ENCODE peak calls at places on chromosomes 12 and 14, in eight cellular contexts. One of them, this sample, is unnamed.

GRCh38 chr14:93430889-93431670 is at the start of gene UNC79:
- DNase-seq in HepG2: no peak
- DNase-seq in CD8-positive, alpha-beta T cell: no peak
- DNase-seq in tibial artery: no peak
- DNase-seq in kidney epithelial cell: no peak
- DNase-seq in heart right ventricle: peak; percentile 9
- DNase-seq in ascending aorta: no peak
- DNase-seq in left ventricle myocardium inferior: no peak
- DNase-seq in this sample: no peak

GRCh38 chr12:10867381-10867780 is 16.7 kb downstream of the PRH1 start:
- DNase-seq in HepG2: peak; percentile 23
- DNase-seq in CD8-positive, alpha-beta T cell: no peak
- DNase-seq in tibial artery: no peak
- DNase-seq in kidney epithelial cell: peak; percentile 4
- DNase-seq in heart right ventricle: no peak
- DNase-seq in ascending aorta: no peak
- DNase-seq in left ventricle myocardium inferior: no peak
- DNase-seq in this sample: peak; percentile 71

GRCh38 chr14:104770851-104771272 is 17.9 kb downstream of the SIVA1 start:
- DNase-seq in HepG2: no peak
- DNase-seq in CD8-positive, alpha-beta T cell: no peak
- DNase-seq in tibial artery: no peak
- DNase-seq in kidney epithelial cell: no peak
- DNase-seq in heart right ventricle: no peak
- DNase-seq in ascending aorta: no peak
- DNase-seq in left ventricle myocardium inferior: no peak
- DNase-seq in this sample: no peak

GRCh38 chr12:18158774-18159557 is 69.0 kb upstream of the RERGL start:
- DNase-seq in HepG2: peak; percentile 35
- DNase-seq in CD8-positive, alpha-beta T cell: no peak
- DNase-seq in tibial artery: no peak
- DNase-seq in kidney epithelial cell: no peak
- DNase-seq in heart right ventricle: no peak
- DNase-seq in ascending aorta: no peak
- DNase-seq in left ventricle myocardium inferior: no peak
- DNase-seq in this sample: no peak

GRCh38 chr14:24430682-24431568 is 1.2 kb downstream of the KHNYN start:
- DNase-seq in HepG2: no peak
- DNase-seq in CD8-positive, alpha-beta T cell: no peak
- DNase-seq in tibial artery: peak; percentile 80
- DNase-seq in kidney epithelial cell: no peak
- DNase-seq in heart right ventricle: no peak
- DNase-seq in ascending aorta: peak; percentile 66
- DNase-seq in left ventricle myocardium inferior: no peak
- DNase-seq in this sample: no peak

GRCh38 chr12:92740421-92740820 is 37.6 kb downstream of the PLEKHG7 start:
- DNase-seq in HepG2: no peak
- DNase-seq in CD8-positive, alpha-beta T cell: no peak
- DNase-seq in tibial artery: no peak
- DNase-seq in kidney epithelial cell: no peak
- DNase-seq in heart right ventricle: no peak
- DNase-seq in ascending aorta: no peak
- DNase-seq in left ventricle myocardium inferior: no peak
- DNase-seq in this sample: no peak

GRCh38 chr12:72017054-72017651 is 78.5 kb downstream of the TPH2 start:
- DNase-seq in HepG2: peak; percentile 62
- DNase-seq in CD8-positive, alpha-beta T cell: peak; percentile 62
- DNase-seq in tibial artery: peak; percentile 72
- DNase-seq in kidney epithelial cell: peak; percentile 31
- DNase-seq in heart right ventricle: peak; percentile 41
- DNase-seq in ascending aorta: peak; percentile 71
- DNase-seq in left ventricle myocardium inferior: peak; percentile 23
- DNase-seq in this sample: peak; percentile 29

GRCh38 chr12:56521590-56522371 is at the start of gene RBMS2:
- DNase-seq in HepG2: peak; percentile 59
- DNase-seq in CD8-positive, alpha-beta T cell: peak; percentile 53
- DNase-seq in tibial artery: peak; percentile 95
- DNase-seq in kidney epithelial cell: peak; percentile 77
- DNase-seq in heart right ventricle: peak; percentile 91
- DNase-seq in ascending aorta: peak; percentile 93
- DNase-seq in left ventricle myocardium inferior: peak; percentile 82
- DNase-seq in this sample: peak; percentile 86

GRCh38 chr12:1726753-1727152 is 35.9 kb downstream of the ADIPOR2 start:
- DNase-seq in HepG2: no peak
- DNase-seq in CD8-positive, alpha-beta T cell: no peak
- DNase-seq in tibial artery: no peak
- DNase-seq in kidney epithelial cell: no peak
- DNase-seq in heart right ventricle: no peak
- DNase-seq in ascending aorta: no peak
- DNase-seq in left ventricle myocardium inferior: no peak
- DNase-seq in this sample: no peak

GRCh38 chr12:954736-955135 is 5.2 kb upstream of the RAD52 start:
- DNase-seq in HepG2: no peak
- DNase-seq in CD8-positive, alpha-beta T cell: no peak
- DNase-seq in tibial artery: no peak
- DNase-seq in kidney epithelial cell: no peak
- DNase-seq in heart right ventricle: no peak
- DNase-seq in ascending aorta: no peak
- DNase-seq in left ventricle myocardium inferior: no peak
- DNase-seq in this sample: no peak

GRCh38 chr12:12088761-12089160 is 18.0 kb downstream of the BCL2L14 start:
- DNase-seq in HepG2: no peak
- DNase-seq in CD8-positive, alpha-beta T cell: no peak
- DNase-seq in tibial artery: no peak
- DNase-seq in kidney epithelial cell: no peak
- DNase-seq in heart right ventricle: no peak
- DNase-seq in ascending aorta: no peak
- DNase-seq in left ventricle myocardium inferior: no peak
- DNase-seq in this sample: no peak

GRCh38 chr14:52351561-52352491 is 37.7 kb downstream of the PTGER2 start:
- DNase-seq in HepG2: no peak
- DNase-seq in CD8-positive, alpha-beta T cell: no peak
- DNase-seq in tibial artery: no peak
- DNase-seq in kidney epithelial cell: no peak
- DNase-seq in heart right ventricle: no peak
- DNase-seq in ascending aorta: no peak
- DNase-seq in left ventricle myocardium inferior: no peak
- DNase-seq in this sample: peak; percentile 94

GRCh38 chr12:89752331-89752730 is 43.7 kb upstream of the ATP2B1 start:
- DNase-seq in HepG2: no peak
- DNase-seq in CD8-positive, alpha-beta T cell: no peak
- DNase-seq in tibial artery: no peak
- DNase-seq in kidney epithelial cell: no peak
- DNase-seq in heart right ventricle: no peak
- DNase-seq in ascending aorta: no peak
- DNase-seq in left ventricle myocardium inferior: no peak
- DNase-seq in this sample: no peak

GRCh38 chr12:103771466-103771865 is 69.6 kb downstream of the NT5DC3 start:
- DNase-seq in HepG2: peak; percentile 42
- DNase-seq in CD8-positive, alpha-beta T cell: no peak
- DNase-seq in tibial artery: no peak
- DNase-seq in kidney epithelial cell: no peak
- DNase-seq in heart right ventricle: peak; percentile 18
- DNase-seq in ascending aorta: no peak
- DNase-seq in left ventricle myocardium inferior: no peak
- DNase-seq in this sample: no peak

GRCh38 chr12:57621497-57622292 is 10.5 kb downstream of the ARHGEF25 start:
- DNase-seq in HepG2: no peak
- DNase-seq in CD8-positive, alpha-beta T cell: peak; percentile 80
- DNase-seq in tibial artery: peak; percentile 74
- DNase-seq in kidney epithelial cell: no peak
- DNase-seq in heart right ventricle: peak; percentile 61
- DNase-seq in ascending aorta: peak; percentile 77
- DNase-seq in left ventricle myocardium inferior: peak; percentile 64
- DNase-seq in this sample: no peak

GRCh38 chr12:128583453-128583852 is 240.3 kb downstream of the SLC15A4 start:
- DNase-seq in HepG2: no peak
- DNase-seq in CD8-positive, alpha-beta T cell: no peak
- DNase-seq in tibial artery: no peak
- DNase-seq in kidney epithelial cell: no peak
- DNase-seq in heart right ventricle: no peak
- DNase-seq in ascending aorta: no peak
- DNase-seq in left ventricle myocardium inferior: no peak
- DNase-seq in this sample: no peak
- TF ChIP-seq CTCF in HepG2: no peak
- TF ChIP-seq CTCF in CD8-positive, alpha-beta T cell: no peak
- TF ChIP-seq CTCF in tibial artery: no peak
- TF ChIP-seq CTCF in kidney epithelial cell: no peak
- TF ChIP-seq CTCF in heart right ventricle: no peak
- TF ChIP-seq CTCF in ascending aorta: no peak
- TF ChIP-seq CTCF in left ventricle myocardium inferior: no peak
- TF ChIP-seq CTCF in this sample: no peak

DNA sequence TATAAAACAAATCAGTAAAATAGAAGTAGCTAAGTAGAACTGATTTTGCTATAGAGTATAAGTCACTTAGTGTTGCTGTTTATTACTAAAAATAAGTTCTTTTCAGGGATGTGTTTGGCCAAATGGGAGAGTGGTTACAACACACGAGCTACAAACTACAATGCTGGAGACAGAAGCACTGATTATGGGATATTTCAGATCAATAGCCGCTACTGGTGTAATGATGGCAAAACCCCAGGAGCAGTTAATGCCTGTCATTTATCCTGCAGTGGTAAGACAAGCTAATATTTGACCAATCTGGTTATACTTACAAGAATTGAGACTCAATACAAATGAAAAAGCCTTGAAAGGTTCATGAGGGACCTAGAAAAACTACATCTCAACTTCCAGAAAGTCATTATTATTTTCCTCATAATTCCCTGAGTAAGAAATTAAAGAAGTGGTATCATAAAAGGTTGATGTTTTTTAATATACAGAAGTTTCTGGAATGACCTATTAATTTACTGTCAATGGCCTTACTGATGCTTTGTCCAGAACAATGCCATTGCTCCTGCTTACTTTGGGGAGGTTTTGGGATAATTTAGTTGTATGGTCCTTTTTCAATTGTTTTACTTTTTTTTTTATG is 1.9 kb downstream of the LYZ start:
- DNase-seq in HepG2: no peak
- DNase-seq in CD8-positive, alpha-beta T cell: no peak
- DNase-seq in tibial artery: no peak
- DNase-seq in kidney epithelial cell: no peak
- DNase-seq in heart right ventricle: no peak
- DNase-seq in ascending aorta: no peak
- DNase-seq in left ventricle myocardium inferior: no peak
- DNase-seq in this sample: no peak
- H3K4me3 ChIP-seq in HepG2: peak overlapping the region; percentile 72
- H3K4me3 ChIP-seq in CD8-positive, alpha-beta T cell: no peak overlapping the region
- H3K4me3 ChIP-seq in tibial artery: no peak overlapping the region
- H3K4me3 ChIP-seq in kidney epithelial cell: no peak overlapping the region
- H3K4me3 ChIP-seq in heart right ventricle: no peak overlapping the region
- H3K4me3 ChIP-seq in ascending aorta: no peak overlapping the region
- H3K4me3 ChIP-seq in left ventricle myocardium inferior: peak overlapping the region; percentile 35
- H3K4me3 ChIP-seq in this sample: no peak overlapping the region

GRCh38 chr12:97921957-97922722 is 459.5 kb downstream of the RMST start:
- DNase-seq in HepG2: no peak
- DNase-seq in CD8-positive, alpha-beta T cell: no peak
- DNase-seq in tibial artery: no peak
- DNase-seq in kidney epithelial cell: peak; percentile 72
- DNase-seq in heart right ventricle: no peak
- DNase-seq in ascending aorta: peak; percentile 63
- DNase-seq in left ventricle myocardium inferior: no peak
- DNase-seq in this sample: peak; percentile 84
- TF ChIP-seq CTCF in HepG2: no peak
- TF ChIP-seq CTCF in CD8-positive, alpha-beta T cell: no peak
- TF ChIP-seq CTCF in tibial artery: no peak
- TF ChIP-seq CTCF in kidney epithelial cell: no peak
- TF ChIP-seq CTCF in heart right ventricle: no peak
- TF ChIP-seq CTCF in ascending aorta: no peak
- TF ChIP-seq CTCF in left ventricle myocardium inferior: no peak
- TF ChIP-seq CTCF in this sample: no peak

DNA sequence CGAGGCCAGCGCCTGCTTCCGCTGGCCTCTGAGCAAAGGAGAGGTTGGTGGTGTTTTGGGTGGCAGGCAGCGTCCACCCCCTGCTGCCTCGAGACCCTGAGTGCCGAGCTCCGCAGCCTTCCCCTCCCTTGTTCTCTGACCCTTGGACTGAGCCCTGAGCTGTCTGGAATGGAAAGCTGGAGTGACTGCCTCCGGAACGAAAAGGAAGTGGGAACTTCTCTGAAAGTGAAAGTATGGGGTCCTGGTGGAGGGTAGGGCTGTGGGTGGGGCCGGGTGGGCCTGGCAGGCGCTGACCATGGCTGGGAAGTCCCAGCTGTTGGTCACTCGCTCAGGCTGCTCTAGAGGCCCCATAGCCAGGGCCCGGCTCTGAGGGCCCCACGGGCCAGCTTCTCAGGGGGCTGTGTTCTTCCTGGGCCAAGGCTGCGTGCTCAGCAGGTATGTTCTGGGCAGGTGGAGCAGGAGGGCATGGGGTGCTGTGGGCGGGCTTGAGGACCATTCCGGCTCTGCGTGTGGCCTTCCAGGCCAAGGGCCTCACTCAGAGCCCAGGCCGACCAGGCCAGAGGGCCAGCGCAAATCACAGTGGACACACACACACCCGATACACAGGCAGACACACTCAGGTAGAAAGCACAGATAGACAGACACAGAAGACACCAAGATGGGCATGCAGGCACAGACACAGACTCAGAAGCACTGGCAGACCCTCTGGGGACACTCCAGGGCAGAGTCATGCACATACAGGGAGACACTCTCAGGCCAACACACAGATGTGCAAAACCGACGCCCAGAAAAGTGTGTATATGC is at the start of gene EXOC3L4:
- DNase-seq in HepG2: peak; percentile 76
- DNase-seq in CD8-positive, alpha-beta T cell: no peak
- DNase-seq in tibial artery: no peak
- DNase-seq in kidney epithelial cell: no peak
- DNase-seq in heart right ventricle: no peak
- DNase-seq in ascending aorta: no peak
- DNase-seq in left ventricle myocardium inferior: no peak
- DNase-seq in this sample: no peak
- H3K4me3 ChIP-seq in HepG2: peak within 1 kb of the TSS; percentile 94
- H3K4me3 ChIP-seq in CD8-positive, alpha-beta T cell: no peak within 1 kb of the TSS
- H3K4me3 ChIP-seq in tibial artery: no peak within 1 kb of the TSS
- H3K4me3 ChIP-seq in kidney epithelial cell: no peak within 1 kb of the TSS
- H3K4me3 ChIP-seq in heart right ventricle: no peak within 1 kb of the TSS
- H3K4me3 ChIP-seq in ascending aorta: no peak within 1 kb of the TSS
- H3K4me3 ChIP-seq in left ventricle myocardium inferior: peak within 1 kb of the TSS; percentile 40
- H3K4me3 ChIP-seq in this sample: peak within 1 kb of the TSS; percentile 51

This sample was measured in epithelial cell of proximal tubule.